ENCODE peak calls at places on chromosomes 6 and 20, in five cellular contexts. One of them, this sample, is unnamed.

GRCh38 chr6:90707223-90707622 is 120.4 kb upstream of the MAP3K7 start:
- DNase-seq in NAMALWA: no peak
- DNase-seq in activated CD8-positive, alpha-beta T cell treated with anti-CD3 and anti-CD28 coated beads for 36 hours: no peak
- DNase-seq in EL: no peak
- DNase-seq in NCI-H2081: no peak
- DNase-seq in this sample: no peak

GRCh38 chr20:58880994-58881752 is 28.7 kb downstream of the GNAS start:
- DNase-seq in NAMALWA: peak
- DNase-seq in activated CD8-positive, alpha-beta T cell treated with anti-CD3 and anti-CD28 coated beads for 36 hours: peak
- DNase-seq in EL: no peak
- DNase-seq in NCI-H2081: no peak
- DNase-seq in this sample: no peak

GRCh38 chr6:12208190-12208589 is 82.0 kb upstream of the EDN1 start:
- DNase-seq in NAMALWA: no peak
- DNase-seq in activated CD8-positive, alpha-beta T cell treated with anti-CD3 and anti-CD28 coated beads for 36 hours: no peak
- DNase-seq in EL: peak
- DNase-seq in NCI-H2081: no peak
- DNase-seq in this sample: no peak

GRCh38 chr6:135568366-135568765 is 70.8 kb upstream of the AHI1 start:
- DNase-seq in NAMALWA: no peak
- DNase-seq in activated CD8-positive, alpha-beta T cell treated with anti-CD3 and anti-CD28 coated beads for 36 hours: peak
- DNase-seq in EL: peak
- DNase-seq in NCI-H2081: no peak
- DNase-seq in this sample: no peak

GRCh38 chr20:39259010-39259803 is 297.1 kb downstream of the DHX35 start:
- DNase-seq in NAMALWA: no peak
- DNase-seq in activated CD8-positive, alpha-beta T cell treated with anti-CD3 and anti-CD28 coated beads for 36 hours: no peak
- DNase-seq in EL: no peak
- DNase-seq in NCI-H2081: no peak
- DNase-seq in this sample: no peak

GRCh38 chr20:13288357-13288756 is 67.3 kb downstream of the ISM1 start:
- DNase-seq in NAMALWA: no peak
- DNase-seq in activated CD8-positive, alpha-beta T cell treated with anti-CD3 and anti-CD28 coated beads for 36 hours: no peak
- DNase-seq in EL: no peak
- DNase-seq in NCI-H2081: no peak
- DNase-seq in this sample: no peak

GRCh38 chr6:20302702-20303251 is 90.5 kb upstream of the MBOAT1 start:
- DNase-seq in NAMALWA: no peak
- DNase-seq in activated CD8-positive, alpha-beta T cell treated with anti-CD3 and anti-CD28 coated beads for 36 hours: no peak
- DNase-seq in EL: peak
- DNase-seq in NCI-H2081: no peak
- DNase-seq in this sample: no peak

GRCh38 chr6:144195671-144196070 is 45.4 kb downstream of the STX11 start:
- DNase-seq in NAMALWA: no peak
- DNase-seq in activated CD8-positive, alpha-beta T cell treated with anti-CD3 and anti-CD28 coated beads for 36 hours: no peak
- DNase-seq in EL: peak
- DNase-seq in NCI-H2081: no peak
- DNase-seq in this sample: no peak

GRCh38 chr20:56893206-56893605 is 264.1 kb downstream of the TFAP2C start:
- DNase-seq in NAMALWA: no peak
- DNase-seq in activated CD8-positive, alpha-beta T cell treated with anti-CD3 and anti-CD28 coated beads for 36 hours: peak
- DNase-seq in EL: no peak
- DNase-seq in NCI-H2081: no peak
- DNase-seq in this sample: no peak

GRCh38 chr6:166926748-166927147 is 29.6 kb downstream of the RNASET2 start:
- DNase-seq in NAMALWA: no peak
- DNase-seq in activated CD8-positive, alpha-beta T cell treated with anti-CD3 and anti-CD28 coated beads for 36 hours: no peak
- DNase-seq in EL: no peak
- DNase-seq in NCI-H2081: no peak
- DNase-seq in this sample: no peak

GRCh38 chr20:34017610-34018009 is 23.9 kb downstream of the RALY start:
- DNase-seq in NAMALWA: no peak
- DNase-seq in activated CD8-positive, alpha-beta T cell treated with anti-CD3 and anti-CD28 coated beads for 36 hours: no peak
- DNase-seq in EL: peak
- DNase-seq in NCI-H2081: no peak
- DNase-seq in this sample: no peak